ENCODE peak calls at places on chromosome 17, in eight cellular contexts. One of them, this sample, is unnamed.

GRCh38 chr17:73283841-73284282 is 22.2 kb upstream of the CPSF4L start:
- DNase-seq in GM20000: no peak
- DNase-seq in heart right ventricle: no peak
- DNase-seq in colonic mucosa: no peak
- DNase-seq in foreskin keratinocyte: no peak
- DNase-seq in Caco-2: no peak
- DNase-seq in left lung: no peak
- DNase-seq in GM06990: no peak
- DNase-seq in this sample: no peak

GRCh38 chr17:61904094-61904710 is 23.6 kb downstream of the INTS2 start:
- DNase-seq in GM20000: peak; percentile 68
- DNase-seq in colonic mucosa: no peak
- DNase-seq in foreskin keratinocyte: no peak
- DNase-seq in Caco-2: no peak
- DNase-seq in GM06990: peak; percentile 12
- DNase-seq in left lung: no peak
- DNase-seq in heart right ventricle: no peak
- DNase-seq in this sample: no peak

GRCh38 chr17:16938496-16939270 is 33.2 kb downstream of the TNFRSF13B start:
- DNase-seq in Caco-2: peak; percentile 21
- DNase-seq in GM20000: no peak
- DNase-seq in colonic mucosa: no peak
- DNase-seq in GM06990: no peak
- DNase-seq in left lung: no peak
- DNase-seq in heart right ventricle: no peak
- DNase-seq in foreskin keratinocyte: no peak
- DNase-seq in this sample: no peak

GRCh38 chr17:5286846-5287245 is 4.8 kb downstream of the RABEP1 start:
- DNase-seq in Caco-2: peak; percentile 68
- DNase-seq in heart right ventricle: no peak
- DNase-seq in colonic mucosa: no peak
- DNase-seq in left lung: no peak
- DNase-seq in GM20000: no peak
- DNase-seq in foreskin keratinocyte: no peak
- DNase-seq in GM06990: no peak
- DNase-seq in this sample: no peak

GRCh38 chr17:45790296-45790922 is 6.3 kb downstream of the CRHR1 start:
- DNase-seq in Caco-2: no peak
- DNase-seq in GM20000: no peak
- DNase-seq in GM06990: no peak
- DNase-seq in foreskin keratinocyte: no peak
- DNase-seq in heart right ventricle: no peak
- DNase-seq in colonic mucosa: no peak
- DNase-seq in left lung: no peak
- DNase-seq in this sample: no peak

GRCh38 chr17:78397681-78398101 is 19.2 kb downstream of the PGS1 start:
- DNase-seq in Caco-2: no peak
- DNase-seq in GM06990: no peak
- DNase-seq in foreskin keratinocyte: no peak
- DNase-seq in heart right ventricle: peak; percentile 65
- DNase-seq in GM20000: no peak
- DNase-seq in left lung: no peak
- DNase-seq in colonic mucosa: no peak
- DNase-seq in this sample: no peak

GRCh38 chr17:12316021-12316420 is 295.3 kb downstream of the MAP2K4 start:
- DNase-seq in GM06990: no peak
- DNase-seq in colonic mucosa: no peak
- DNase-seq in left lung: no peak
- DNase-seq in Caco-2: no peak
- DNase-seq in foreskin keratinocyte: no peak
- DNase-seq in heart right ventricle: no peak
- DNase-seq in GM20000: no peak
- DNase-seq in this sample: no peak

GRCh38 chr17:38350035-38350434 is 1.6 kb upstream of the SOCS7 start:
- DNase-seq in GM20000: no peak
- DNase-seq in colonic mucosa: no peak
- DNase-seq in heart right ventricle: no peak
- DNase-seq in Caco-2: no peak
- DNase-seq in GM06990: no peak
- DNase-seq in foreskin keratinocyte: no peak
- DNase-seq in left lung: no peak
- DNase-seq in this sample: no peak

GRCh38 chr17:17030515-17031211 is 11.6 kb upstream of the MPRIP start:
- DNase-seq in Caco-2: no peak
- DNase-seq in GM20000: no peak
- DNase-seq in foreskin keratinocyte: no peak
- DNase-seq in left lung: no peak
- DNase-seq in heart right ventricle: no peak
- DNase-seq in colonic mucosa: no peak
- DNase-seq in GM06990: no peak
- DNase-seq in this sample: no peak

GRCh38 chr17:55740515-55741352 is 10.1 kb upstream of the PCTP start:
- DNase-seq in left lung: no peak
- DNase-seq in colonic mucosa: no peak
- DNase-seq in Caco-2: no peak
- DNase-seq in heart right ventricle: no peak
- DNase-seq in foreskin keratinocyte: no peak
- DNase-seq in GM20000: no peak
- DNase-seq in GM06990: no peak
- DNase-seq in this sample: no peak

GRCh38 chr17:40901981-40902862 is 17.2 kb upstream of the KRT20 start:
- DNase-seq in colonic mucosa: peak; percentile 82
- DNase-seq in foreskin keratinocyte: peak; percentile 86
- DNase-seq in left lung: no peak
- DNase-seq in GM20000: no peak
- DNase-seq in Caco-2: peak; percentile 84
- DNase-seq in GM06990: no peak
- DNase-seq in heart right ventricle: no peak
- DNase-seq in this sample: no peak

GRCh38 chr17:30395398-30396022 is 16.8 kb downstream of the CPD start:
- DNase-seq in heart right ventricle: no peak
- DNase-seq in Caco-2: no peak
- DNase-seq in foreskin keratinocyte: no peak
- DNase-seq in left lung: no peak
- DNase-seq in colonic mucosa: no peak
- DNase-seq in GM20000: no peak
- DNase-seq in GM06990: no peak
- DNase-seq in this sample: no peak

GRCh38 chr17:33778505-33779398 is 476.3 kb upstream of the CCL2 start:
- DNase-seq in GM06990: peak; percentile 18
- DNase-seq in heart right ventricle: peak; percentile 34
- DNase-seq in GM20000: peak; percentile 62
- DNase-seq in left lung: no peak
- DNase-seq in colonic mucosa: peak; percentile 30
- DNase-seq in Caco-2: peak; percentile 53
- DNase-seq in foreskin keratinocyte: peak; percentile 11
- DNase-seq in this sample: no peak

GRCh38 chr17:27456681-27457404 is 595 bp downstream of the KSR1 start:
- DNase-seq in foreskin keratinocyte: no peak
- DNase-seq in left lung: no peak
- DNase-seq in Caco-2: no peak
- DNase-seq in GM20000: peak; percentile 41
- DNase-seq in heart right ventricle: peak; percentile 23
- DNase-seq in GM06990: no peak
- DNase-seq in colonic mucosa: no peak
- DNase-seq in this sample: peak; percentile 29

GRCh38 chr17:40020146-40020545 is 4.9 kb downstream of the CSF3 start:
- DNase-seq in left lung: no peak
- DNase-seq in GM20000: no peak
- DNase-seq in GM06990: no peak
- DNase-seq in foreskin keratinocyte: no peak
- DNase-seq in heart right ventricle: no peak
- DNase-seq in colonic mucosa: no peak
- DNase-seq in Caco-2: no peak
- DNase-seq in this sample: no peak

GRCh38 chr17:49508061-49508865 is 13.2 kb downstream of the NGFR start:
- DNase-seq in GM20000: no peak
- DNase-seq in foreskin keratinocyte: peak; percentile 98
- DNase-seq in Caco-2: peak; percentile 92
- DNase-seq in colonic mucosa: no peak
- DNase-seq in left lung: no peak
- DNase-seq in GM06990: no peak
- DNase-seq in heart right ventricle: no peak
- DNase-seq in this sample: no peak

GRCh38 chr17:40303009-40303657 is 5.8 kb upstream of the RARA start:
- DNase-seq in foreskin keratinocyte: no peak
- DNase-seq in left lung: no peak
- DNase-seq in heart right ventricle: peak; percentile 71
- DNase-seq in Caco-2: no peak
- DNase-seq in GM06990: no peak
- DNase-seq in colonic mucosa: peak; percentile 71
- DNase-seq in GM20000: peak; percentile 57
- DNase-seq in this sample: no peak

GRCh38 chr17:80660527-80661198 is 116.0 kb downstream of the RPTOR start:
- DNase-seq in Caco-2: no peak
- DNase-seq in colonic mucosa: no peak
- DNase-seq in left lung: no peak
- DNase-seq in heart right ventricle: no peak
- DNase-seq in foreskin keratinocyte: no peak
- DNase-seq in GM20000: no peak
- DNase-seq in GM06990: no peak
- DNase-seq in this sample: no peak

GRCh38 chr17:21001111-21001812 is 41.5 kb downstream of the USP22 start:
- DNase-seq in colonic mucosa: no peak
- DNase-seq in GM20000: no peak
- DNase-seq in GM06990: no peak
- DNase-seq in heart right ventricle: no peak
- DNase-seq in left lung: no peak
- DNase-seq in Caco-2: no peak
- DNase-seq in foreskin keratinocyte: no peak
- DNase-seq in this sample: no peak

GRCh38 chr17:2149934-2150333 is 95.0 kb downstream of the HIC1 start:
- DNase-seq in GM20000: no peak
- DNase-seq in left lung: no peak
- DNase-seq in Caco-2: no peak
- DNase-seq in colonic mucosa: no peak
- DNase-seq in foreskin keratinocyte: no peak
- DNase-seq in heart right ventricle: no peak
- DNase-seq in GM06990: no peak
- DNase-seq in this sample: no peak

DNA sequence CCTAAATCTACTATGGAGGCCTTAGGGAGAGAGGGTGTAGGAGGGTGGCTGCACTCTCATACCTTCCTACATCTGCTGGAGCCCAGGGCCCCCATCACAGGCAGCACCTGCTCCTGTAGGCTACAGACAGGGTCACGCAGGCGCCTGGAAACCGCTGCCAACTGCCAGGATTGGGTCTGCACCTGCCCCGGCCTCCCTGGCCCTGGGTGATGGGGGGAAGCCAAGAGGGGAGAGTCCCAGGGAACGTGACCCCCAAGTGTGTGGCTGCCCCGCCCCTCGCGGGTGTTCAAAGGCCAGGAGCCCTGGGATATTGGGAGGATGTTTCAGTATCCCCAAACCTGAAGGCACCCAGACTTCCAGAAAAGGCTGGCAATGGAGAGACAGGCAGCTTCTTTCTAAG is 5.6 kb upstream of the TEX19 start:
- DNase-seq in GM06990: no peak
- DNase-seq in heart right ventricle: no peak
- DNase-seq in foreskin keratinocyte: no peak
- DNase-seq in left lung: no peak
- DNase-seq in Caco-2: no peak
- DNase-seq in GM20000: no peak
- DNase-seq in colonic mucosa: no peak
- DNase-seq in this sample: no peak
- TF ChIP-seq CTCF in GM06990: no peak
- TF ChIP-seq CTCF in heart right ventricle: no peak
- TF ChIP-seq CTCF in foreskin keratinocyte: no peak
- TF ChIP-seq CTCF in left lung: no peak
- TF ChIP-seq CTCF in Caco-2: no peak
- TF ChIP-seq CTCF in GM20000: no peak
- TF ChIP-seq CTCF in colonic mucosa: no peak
- TF ChIP-seq CTCF in this sample: no peak

GRCh38 chr17:22305356-22306071 is 613.2 kb downstream of the KCNJ18 start:
- DNase-seq in foreskin keratinocyte: no peak
- DNase-seq in left lung: no peak
- DNase-seq in Caco-2: no peak
- DNase-seq in GM06990: no peak
- DNase-seq in colonic mucosa: no peak
- DNase-seq in heart right ventricle: no peak
- DNase-seq in GM20000: no peak
- DNase-seq in this sample: no peak

DNA sequence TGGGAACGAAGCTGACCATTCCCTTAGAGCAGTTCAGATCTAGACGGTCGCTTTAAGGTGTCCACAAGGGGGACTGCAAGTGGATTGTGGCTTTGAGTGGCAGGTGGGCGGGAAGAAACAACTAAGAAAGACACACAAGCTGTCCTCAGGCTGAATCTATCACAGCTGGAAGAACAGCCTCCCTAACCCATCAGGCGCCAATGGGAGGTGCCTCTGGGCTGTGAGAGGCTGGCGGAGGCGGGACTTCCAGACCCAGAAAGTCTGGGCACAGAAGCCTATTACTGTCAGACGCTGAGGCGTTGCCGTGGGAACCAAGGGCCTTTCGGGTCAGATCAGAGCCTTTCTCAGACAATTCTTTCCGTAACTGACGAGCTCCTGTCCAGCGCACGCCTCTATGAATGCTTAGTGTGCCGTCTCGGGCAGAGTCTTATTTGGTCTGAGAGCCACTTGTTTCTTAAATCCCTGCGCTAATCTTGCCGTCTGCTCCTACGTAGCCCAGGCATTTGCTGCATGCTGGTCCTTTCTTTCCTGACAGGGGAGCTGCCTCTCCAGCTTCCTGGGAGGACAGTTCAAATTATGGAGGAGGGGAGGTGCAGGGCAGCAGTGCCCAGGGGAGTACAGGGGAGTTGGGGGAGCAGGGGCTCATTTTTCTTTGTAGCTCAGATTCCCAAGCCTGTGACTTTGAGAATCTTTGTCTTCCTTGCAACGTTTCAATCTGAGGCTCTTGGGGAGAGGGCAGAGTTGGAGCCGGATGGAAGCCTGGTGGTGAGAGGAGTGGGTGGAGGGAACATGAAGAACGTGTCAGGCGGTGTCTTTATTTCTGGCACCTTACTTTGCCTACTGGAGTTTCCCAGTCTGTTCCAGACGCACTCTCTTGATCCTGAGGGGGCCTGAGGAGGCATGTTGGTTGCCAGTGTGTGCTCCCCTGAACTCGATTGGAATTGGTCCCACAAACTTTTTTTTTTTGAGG is 618.7 kb downstream of the KCNJ18 start:
- DNase-seq in foreskin keratinocyte: no peak
- DNase-seq in colonic mucosa: no peak
- DNase-seq in left lung: no peak
- DNase-seq in GM20000: no peak
- DNase-seq in GM06990: no peak
- DNase-seq in heart right ventricle: peak; percentile 17
- DNase-seq in Caco-2: peak; percentile 70
- DNase-seq in this sample: no peak
- TF ChIP-seq CTCF in foreskin keratinocyte: no peak
- TF ChIP-seq CTCF in colonic mucosa: no peak
- TF ChIP-seq CTCF in left lung: no peak
- TF ChIP-seq CTCF in GM20000: no peak
- TF ChIP-seq CTCF in GM06990: no peak
- TF ChIP-seq CTCF in heart right ventricle: no peak
- TF ChIP-seq CTCF in Caco-2: no peak
- TF ChIP-seq CTCF in this sample: no peak

GRCh38 chr17:59371426-59372099 is 40.1 kb downstream of the YPEL2 start:
- DNase-seq in foreskin keratinocyte: no peak
- DNase-seq in GM20000: no peak
- DNase-seq in GM06990: no peak
- DNase-seq in Caco-2: no peak
- DNase-seq in colonic mucosa: peak; percentile 46
- DNase-seq in left lung: no peak
- DNase-seq in heart right ventricle: no peak
- DNase-seq in this sample: no peak
- TF ChIP-seq CTCF in foreskin keratinocyte: no peak
- TF ChIP-seq CTCF in GM20000: no peak
- TF ChIP-seq CTCF in GM06990: no peak
- TF ChIP-seq CTCF in Caco-2: no peak
- TF ChIP-seq CTCF in colonic mucosa: no peak
- TF ChIP-seq CTCF in left lung: no peak
- TF ChIP-seq CTCF in heart right ventricle: no peak
- TF ChIP-seq CTCF in this sample: no peak

GRCh38 chr17:28684963-28685362 is 23.0 kb downstream of the SUPT6H start:
- DNase-seq in colonic mucosa: peak; percentile 52
- DNase-seq in left lung: no peak
- DNase-seq in GM20000: no peak
- DNase-seq in heart right ventricle: no peak
- DNase-seq in GM06990: no peak
- DNase-seq in Caco-2: no peak
- DNase-seq in foreskin keratinocyte: no peak
- DNase-seq in this sample: no peak
- TF ChIP-seq CTCF in colonic mucosa: no peak
- TF ChIP-seq CTCF in left lung: no peak
- TF ChIP-seq CTCF in GM20000: no peak
- TF ChIP-seq CTCF in heart right ventricle: no peak
- TF ChIP-seq CTCF in GM06990: no peak
- TF ChIP-seq CTCF in Caco-2: no peak
- TF ChIP-seq CTCF in foreskin keratinocyte: peak; percentile 17
- TF ChIP-seq CTCF in this sample: no peak

This sample was measured in activated B cell treated with CpG ODN at 0.5 μM for 24 hours.